ENCODE peak calls at places on chromosomes 1 and 21, in five cellular contexts. J is mammary epithelial cell, D is H9, Q is AG10803, O is brain microvascular endothelial cell. I is an unnamed sample.

GRCh38 chr1:156809281-156809680 is 7.4 kb downstream of the SH2D2A start:
- DNase-seq in Q (no peak), O (no peak), J (no peak), D (no peak), I (no peak)

GRCh38 chr1:155250633-155251449 is 4.4 kb downstream of the ENTREP3 start:
- DNase-seq in Q (peak), O (peak), J (peak), D (peak), I (no peak)

GRCh38 chr1:192363177-192363576 is 46.4 kb downstream of the RGS21 start:
- DNase-seq in Q (no peak), O (no peak), D (no peak), J (no peak), I (no peak)

GRCh38 chr1:206050655-206051235 is 2.2 kb upstream of the RHEX start:
- DNase-seq in J (peak), Q (no peak), O (no peak), D (no peak), I (no peak)

GRCh38 chr1:24920155-24920925 is 9.7 kb downstream of the RUNX3 start:
- DNase-seq in O (peak), J (no peak), D (no peak), Q (peak), I (no peak)

GRCh38 chr1:27475707-27476106 is 14.3 kb downstream of the WASF2 start:
- DNase-seq in O (no peak), J (no peak), D (no peak), Q (no peak), I (no peak)

GRCh38 chr1:156146749-156147405 is 6.5 kb upstream of the SEMA4A start:
- DNase-seq in O (no peak), D (no peak), Q (peak), J (peak), I (no peak)

GRCh38 chr1:51671527-51672325 is 54.8 kb downstream of the OSBPL9 start:
- DNase-seq in O (peak), D (no peak), Q (no peak), J (no peak), I (no peak)

GRCh38 chr1:26724938-26725337 is 29.1 kb downstream of the ARID1A start:
- DNase-seq in O (no peak), J (no peak), Q (no peak), D (peak), I (no peak)

GRCh38 chr1:156858959-156859522 is at the start of gene INSRR:
- DNase-seq in Q (no peak), O (no peak), D (no peak), J (no peak), I (no peak)

GRCh38 chr1:12600335-12600734 is 17.7 kb downstream of the DHRS3 start:
- DNase-seq in D (no peak), J (no peak), Q (no peak), O (no peak), I (no peak)

GRCh38 chr1:159942700-159943640 is 2.4 kb downstream of the IGSF9 start:
- DNase-seq in J (no peak), O (no peak), D (no peak), Q (no peak), I (no peak)

GRCh38 chr1:71014110-71014509 is 33.5 kb downstream of the PTGER3 start:
- DNase-seq in Q (peak), D (no peak), O (peak), J (no peak), I (no peak)

GRCh38 chr1:85459274-85459673 is 5.7 kb downstream of the DDAH1 start:
- DNase-seq in D (no peak), O (no peak), J (no peak), Q (no peak), I (no peak)

GRCh38 chr1:95138223-95138622 is 21.1 kb downstream of the TLCD4 start:
- DNase-seq in J (peak), Q (no peak), O (no peak), D (no peak), I (no peak)

GRCh38 chr1:109425391-109425790 is 857 bp downstream of the PSMA5 start:
- DNase-seq in Q (no peak), D (no peak), O (no peak), J (peak), I (no peak)

GRCh38 chr1:6438047-6438525 is 13.5 kb downstream of the ESPN start:
- DNase-seq in Q (no peak), O (no peak), J (peak), D (peak), I (no peak)

GRCh38 chr1:213201380-213202155 is 150.5 kb downstream of the RPS6KC1 start:
- DNase-seq in J (peak), Q (no peak), O (peak), D (no peak), I (no peak)

GRCh38 chr1:65172936-65173335 is 24.9 kb downstream of the AK4 start:
- DNase-seq in D (no peak), J (peak), O (no peak), Q (no peak), I (no peak)

GRCh38 chr1:117112063-117112462 is 9.5 kb downstream of the TRIM45 start:
- DNase-seq in O (no peak), J (no peak), D (no peak), Q (no peak), I (no peak)

GRCh38 chr1:203597386-203598040 is 29.1 kb upstream of the ATP2B4 start:
- DNase-seq in D (no peak), Q (no peak), O (no peak), J (no peak), I (no peak)

GRCh38 chr1:176601358-176601757 is 138.4 kb downstream of the PAPPA2 start:
- DNase-seq in J (no peak), O (no peak), Q (peak), D (no peak), I (no peak)

GRCh38 chr21:34513109-34513675 is 1.2 kb upstream of the KCNE1 start:
- DNase-seq in J (no peak), Q (no peak), D (no peak), O (no peak), I (peak)

GRCh38 chr1:156961709-156962108 is 41.3 kb downstream of the LRRC71 start:
- DNase-seq in Q (no peak), O (no peak), J (no peak), D (no peak), I (no peak)

GRCh38 chr1:33577663-33578062 is 105.2 kb downstream of the ZSCAN20 start:
- DNase-seq in J (no peak), Q (no peak), O (no peak), D (no peak), I (no peak)

GRCh38 chr1:145858238-145858936 is 494 bp downstream of the PIAS3 start:
- DNase-seq in Q (peak), D (peak), J (peak), O (no peak), I (no peak)

GRCh38 chr1:219460561-219461511 is 152.1 kb downstream of the ZC3H11B start:
- DNase-seq in J (peak), O (no peak), Q (peak), D (no peak), I (no peak)

GRCh38 chr1:156581661-156582387 is 2.3 kb downstream of the TTC24 start:
- DNase-seq in O (no peak), Q (no peak), J (no peak), D (no peak), I (no peak)

GRCh38 chr1:19450811-19451564 is 34.4 kb downstream of the CAPZB start:
- DNase-seq in D (no peak), O (peak), J (peak), Q (peak), I (peak)

GRCh38 chr1:30384286-30385245 is 338.8 kb downstream of the MATN1 start:
- DNase-seq in O (no peak), D (no peak), Q (peak), J (no peak), I (no peak)

GRCh38 chr1:201385299-201385891 is 7.9 kb upstream of the TNNT2 start:
- DNase-seq in O (peak), J (peak), Q (peak), D (peak), I (no peak)

GRCh38 chr1:244362481-244362880 is 89.2 kb downstream of the ADSS2 start:
- DNase-seq in J (no peak), D (no peak), Q (no peak), O (no peak), I (no peak)
- TF ChIP-seq CTCF in J (no peak), D (no peak), Q (no peak), O (no peak), I (no peak)

DNA sequence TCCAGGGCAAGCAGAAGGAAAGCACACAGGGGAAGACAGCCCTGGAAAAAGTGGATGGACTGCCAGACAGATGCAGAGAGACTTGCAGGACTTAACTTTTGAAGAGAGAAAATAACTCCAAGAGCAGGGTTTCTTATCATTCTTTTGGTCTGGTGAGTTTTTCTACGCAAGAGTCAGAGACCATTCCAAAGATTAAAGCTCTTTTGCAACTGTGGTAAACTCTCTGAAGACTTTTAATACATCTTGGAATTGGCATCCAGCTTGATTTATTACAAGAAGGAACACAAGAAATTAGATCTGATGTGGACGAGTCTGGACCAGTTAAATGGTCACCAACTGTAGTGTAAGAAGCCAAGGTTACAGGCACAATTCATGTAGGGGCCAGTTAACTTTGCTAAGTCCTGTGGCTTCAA is 153.4 kb downstream of the SIPA1L2 start:
- DNase-seq in D (no peak), O (peak), Q (peak), J (peak), I (no peak)
- TF ChIP-seq CTCF in D (no peak), O (no peak), Q (no peak), J (no peak), I (no peak)

GRCh38 chr1:221625026-221625425 is 116.9 kb downstream of the DUSP10 start:
- DNase-seq in D (no peak), Q (no peak), J (no peak), O (no peak), I (no peak)

GRCh38 chr1:221622389-221622788 is 119.5 kb downstream of the DUSP10 start:
- DNase-seq in Q (no peak), J (no peak), D (no peak), O (no peak), I (no peak)

GRCh38 chr1:221620437-221621384 is 121.2 kb downstream of the DUSP10 start:
- DNase-seq in O (no peak), D (no peak), Q (peak), J (peak), I (no peak)

DNA sequence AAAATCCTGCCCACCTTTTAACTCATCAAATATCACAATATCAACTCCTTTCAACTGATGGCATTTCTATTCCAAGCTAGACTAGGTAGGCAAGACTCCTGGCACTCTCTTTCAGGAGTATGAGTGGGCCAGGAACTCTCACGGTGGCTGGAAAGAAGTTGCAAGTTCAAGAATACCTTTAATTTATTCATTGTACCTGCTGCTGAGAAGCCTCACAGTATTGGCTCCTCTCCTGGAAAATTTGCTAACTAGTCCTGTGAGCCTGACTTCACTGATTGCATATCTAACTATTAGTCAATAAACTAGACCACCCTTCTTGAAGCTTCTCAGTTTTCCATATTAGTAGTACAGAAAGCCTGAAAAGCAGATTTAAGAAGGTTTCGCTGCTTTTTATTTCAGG is 120.2 kb downstream of the DUSP10 start:
- DNase-seq in Q (no peak), J (no peak), O (no peak), D (no peak), I (no peak)
- TF ChIP-seq CTCF in Q (no peak), J (no peak), O (no peak), D (no peak), I (no peak)

GRCh38 chr1:214658785-214659184 is 55.8 kb downstream of the CENPF start:
- DNase-seq in O (peak), J (peak), D (no peak), Q (peak), I (no peak)

GRCh38 chr1:214660190-214660589 is 57.2 kb downstream of the CENPF start:
- DNase-seq in O (no peak), J (no peak), D (no peak), Q (no peak), I (no peak)

GRCh38 chr1:214662386-214662785 is 59.4 kb downstream of the CENPF start:
- DNase-seq in J (no peak), D (no peak), O (no peak), Q (peak), I (no peak)

GRCh38 chr1:214658175-214658574 is 55.2 kb downstream of the CENPF start:
- DNase-seq in D (no peak), O (no peak), J (no peak), Q (no peak), I (no peak)

GRCh38 chr1:214660900-214661299 is 57.9 kb downstream of the CENPF start:
- DNase-seq in D (no peak), J (no peak), O (peak), Q (peak), I (peak)
- TF ChIP-seq CTCF in D (peak), J (peak), O (peak), Q (peak), I (peak)

I was measured in retinal pigment epithelial cell.